ENCODE peak calls at places on chromosomes 5 and 9, in seven cellular contexts. F, T, D, O, Y, K and C are unnamed samples. For H3K4me1, the result is how much of the 10 kb centered on the place peaks cover.

GRCh38 chr5:98664736-98665135 is 108.7 kb upstream of the RGMB start:
- DNase-seq in F (no peak), T (no peak), D (no peak), O (no peak), Y (no peak), K (no peak), C (no peak)

GRCh38 chr5:65126192-65126591 is 355.5 kb downstream of the ADAMTS6 start:
- DNase-seq in F (no peak), T (peak), D (no peak), O (no peak), Y (peak), K (no peak), C (no peak)

GRCh38 chr5:55492449-55492848 is 42.3 kb downstream of the PLPP1 start:
- DNase-seq in F (no peak), T (no peak), D (no peak), O (no peak), Y (no peak), K (no peak), C (no peak)

GRCh38 chr9:78121488-78121887 is 89.9 kb upstream of the GNAQ start:
- DNase-seq in F (peak), T (peak), D (peak), O (peak), Y (peak), K (peak), C (peak)

GRCh38 chr5:137498736-137499505 is at the start of gene SPOCK1:
- DNase-seq in F (peak), T (peak), D (peak), O (peak), Y (peak), K (peak), C (peak)

GRCh38 chr9:19087601-19088000 is 15.1 kb downstream of the HAUS6 start:
- DNase-seq in F (no peak), T (peak), D (no peak), O (no peak), Y (peak), K (no peak), C (no peak)

GRCh38 chr5:109987970-109988369 is 298.2 kb downstream of the MAN2A1 start:
- DNase-seq in F (no peak), T (peak), D (no peak), O (no peak), Y (no peak), K (no peak), C (no peak)

GRCh38 chr9:113558632-113559502 is 95.3 kb downstream of the RGS3 start:
- DNase-seq in F (no peak), T (peak), D (peak), O (peak), Y (peak), K (peak), C (peak)

GRCh38 chr9:24552526-24552925 is 6.8 kb upstream of the IZUMO3 start:
- DNase-seq in F (no peak), T (no peak), D (no peak), O (no peak), Y (no peak), K (no peak), C (no peak)

GRCh38 chr5:54944364-54944763 is 41.0 kb downstream of the ESM1 start:
- DNase-seq in F (peak), T (peak), D (no peak), O (no peak), Y (peak), K (peak), C (no peak)

GRCh38 chr9:137295313-137296213 is 6.5 kb downstream of the NRARP start:
- DNase-seq in F (no peak), T (no peak), D (no peak), O (no peak), Y (no peak), K (peak), C (no peak)

GRCh38 chr5:172910828-172911627 is 48.2 kb upstream of the RPL26L1 start:
- DNase-seq in F (no peak), T (peak), D (peak), O (peak), Y (peak), K (no peak), C (peak)

GRCh38 chr9:111952559-111952958 is 55.9 kb downstream of the UGCG start:
- DNase-seq in F (no peak), T (peak), D (no peak), O (no peak), Y (peak), K (no peak), C (no peak)

GRCh38 chr5:64161420-64161819 is 4.2 kb upstream of the RNF180 start:
- DNase-seq in F (no peak), T (no peak), D (no peak), O (no peak), Y (no peak), K (no peak), C (no peak)

GRCh38 chr9:135282808-135283207 is 195.3 kb downstream of the OLFM1 start:
- DNase-seq in F (no peak), T (no peak), D (no peak), O (no peak), Y (no peak), K (no peak), C (no peak)

GRCh38 chr9:123617286-123617685 is 261.3 kb downstream of the CRB2 start:
- DNase-seq in F (no peak), T (no peak), D (no peak), O (no peak), Y (no peak), K (no peak), C (no peak)

GRCh38 chr5:98698359-98698758 is 75.1 kb upstream of the RGMB start:
- DNase-seq in F (no peak), T (peak), D (no peak), O (no peak), Y (peak), K (no peak), C (no peak)

GRCh38 chr9:123338710-123339665 is 17.0 kb upstream of the CRB2 start:
- DNase-seq in F (peak), T (peak), D (peak), O (no peak), Y (no peak), K (no peak), C (peak)

GRCh38 chr5:115033861-115034260 is 135.8 kb downstream of the TRIM36 start:
- DNase-seq in F (no peak), T (no peak), D (no peak), O (no peak), Y (no peak), K (peak), C (no peak)

GRCh38 chr9:137021979-137022619 is 5.9 kb downstream of the ABCA2 start:
- DNase-seq in F (peak), T (peak), D (no peak), O (no peak), Y (peak), K (peak), C (no peak)

GRCh38 chr9:92332577-92333287 is 7.0 kb downstream of the CENPP start:
- DNase-seq in F (no peak), T (peak), D (no peak), O (no peak), Y (peak), K (no peak), C (peak)

GRCh38 chr9:4050686-4051315 is 249.1 kb downstream of the GLIS3 start:
- DNase-seq in F (no peak), T (no peak), D (no peak), O (no peak), Y (no peak), K (no peak), C (no peak)

DNA sequence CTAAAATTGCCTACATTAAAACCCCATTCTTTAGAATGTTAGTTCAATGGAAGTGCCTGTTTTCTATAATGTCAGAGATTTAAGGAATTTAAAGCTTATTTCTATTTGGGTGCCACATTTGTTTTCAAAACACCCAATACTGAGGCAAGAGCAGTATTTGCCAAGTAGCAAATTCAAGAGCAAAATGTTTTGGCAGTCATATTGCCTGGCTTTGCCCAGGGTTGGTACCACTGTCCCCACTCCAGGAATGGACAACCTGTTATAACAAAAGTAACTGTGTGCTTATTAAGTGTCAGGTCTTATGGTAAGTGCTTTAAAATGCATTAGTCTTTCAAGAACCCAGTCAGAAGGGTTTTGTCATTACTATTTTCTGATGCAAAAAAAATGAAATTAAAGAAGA is 19.3 kb downstream of the ITGA1 start:
- DNase-seq in F (no peak), T (no peak), D (no peak), O (no peak), Y (no peak), K (no peak), C (no peak)
- H3K4me1 ChIP-seq in F (under half), T (under half), D (under half), O (half or more), Y (under half), K (under half), C (under half)

GRCh38 chr5:88831856-88832255 is 51.1 kb downstream of the MEF2C start:
- DNase-seq in F (no peak), T (no peak), D (no peak), O (no peak), Y (no peak), K (no peak), C (no peak)

GRCh38 chr5:88829773-88830172 is 53.2 kb downstream of the MEF2C start:
- DNase-seq in F (peak), T (no peak), D (no peak), O (no peak), Y (no peak), K (no peak), C (no peak)

GRCh38 chr5:88829053-88829452 is 53.9 kb downstream of the MEF2C start:
- DNase-seq in F (peak), T (no peak), D (peak), O (no peak), Y (no peak), K (no peak), C (no peak)

GRCh38 chr5:88827997-88828396 is 55.0 kb downstream of the MEF2C start:
- DNase-seq in F (peak), T (peak), D (no peak), O (no peak), Y (peak), K (no peak), C (no peak)

GRCh38 chr5:88830567-88830966 is 52.4 kb downstream of the MEF2C start:
- DNase-seq in F (peak), T (peak), D (no peak), O (no peak), Y (no peak), K (no peak), C (no peak)
- H3K4me1 ChIP-seq in F (under half), T (under half), D (under half), O (half or more), Y (under half), K (half or more), C (half or more)

GRCh38 chr9:37302277-37302676 is 120.2 kb upstream of the GRHPR start:
- DNase-seq in F (peak), T (no peak), D (no peak), O (no peak), Y (no peak), K (no peak), C (no peak)
- H3K4me1 ChIP-seq in F (under half), T (under half), D (under half), O (under half), Y (under half), K (under half), C (under half)

GRCh38 chr9:133132174-133132573 is 11.1 kb upstream of the RALGDS start:
- DNase-seq in F (no peak), T (no peak), D (no peak), O (no peak), Y (no peak), K (no peak), C (no peak)
- H3K4me1 ChIP-seq in F (under half), T (under half), D (under half), O (half or more), Y (under half), K (under half), C (under half)

DNA sequence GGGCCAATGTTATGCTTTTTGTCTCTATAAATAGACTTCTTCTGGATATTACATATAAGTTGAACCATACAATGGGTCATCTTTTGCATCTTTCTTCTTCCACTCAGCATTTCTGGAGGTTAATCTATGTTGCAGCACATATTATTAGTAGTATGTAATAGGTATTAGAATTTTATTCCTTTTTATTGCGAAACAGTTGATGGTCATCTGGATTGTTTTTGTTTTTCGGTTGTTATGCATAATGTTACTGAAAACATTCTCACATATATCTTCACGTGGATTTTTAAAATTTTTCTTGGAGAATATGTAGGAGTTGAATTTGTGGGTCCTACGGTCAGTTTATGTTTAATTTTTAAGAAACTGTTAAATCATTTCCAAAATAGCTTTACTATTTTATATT is 466.8 kb downstream of the SLCO4C1 start:
- DNase-seq in F (no peak), T (no peak), D (no peak), O (no peak), Y (no peak), K (no peak), C (no peak)
- H3K4me1 ChIP-seq in F (under half), T (under half), D (under half), O (under half), Y (under half), K (under half), C (under half)